ENCODE peak calls at places on chromosomes 11 and 22, in four cellular contexts. P is A673, N is NCI-H1694 treated with DMSO at 0.1 percent for 48 hours, C is T-helper 2 cell. S is an unnamed sample.

GRCh38 chr22:31279821-31280496 is 12.3 kb downstream of the PIK3IP1 start:
- DNase-seq in P (no peak), N (no peak), C (no peak), S (no peak)

GRCh38 chr11:108854366-108854765 is 189.5 kb downstream of the DDX10 start:
- DNase-seq in P (no peak), N (no peak), C (no peak), S (no peak)

GRCh38 chr22:26406118-26406517 is 22.9 kb upstream of the ASPHD2 start:
- DNase-seq in P (no peak), N (no peak), C (no peak), S (peak; percentile 32)

GRCh38 chr11:76654310-76654851 is 16.2 kb downstream of the LRRC32 start:
- DNase-seq in P (no peak), N (no peak), C (no peak), S (no peak)

GRCh38 chr11:113874096-113874919 is 1.1 kb downstream of the USP28 start:
- DNase-seq in P (peak; percentile 38), N (no peak), C (no peak), S (no peak)

GRCh38 chr22:20238567-20239062 is 29.5 kb downstream of the RTN4R start:
- DNase-seq in P (peak; percentile 64), N (peak; percentile 59), C (peak; percentile 23), S (peak; percentile 83)

GRCh38 chr11:117072517-117073218 is 25.6 kb downstream of the SIK3 start:
- DNase-seq in P (peak; percentile 86), N (no peak), C (no peak), S (peak; percentile 27)

GRCh38 chr11:64611961-64612646 is 21.1 kb downstream of the SLC22A12 start:
- DNase-seq in P (no peak), N (no peak), C (no peak), S (no peak)

GRCh38 chr11:57154718-57155117 is 27.0 kb upstream of the LRRC55 start:
- DNase-seq in P (no peak), N (no peak), C (no peak), S (no peak)

GRCh38 chr11:130760515-130761125 is 155.7 kb downstream of the SNX19 start:
- DNase-seq in P (no peak), N (no peak), C (no peak), S (no peak)

GRCh38 chr11:32334822-32335221 is 100.5 kb downstream of the WT1 start:
- DNase-seq in P (peak; percentile 82), N (no peak), C (no peak), S (peak; percentile 21)

GRCh38 chr11:9565822-9566560 is 7.5 kb upstream of the WEE1 start:
- DNase-seq in P (peak; percentile 91), N (no peak), C (no peak), S (peak; percentile 99)

GRCh38 chr22:36304429-36304828 is 51.5 kb downstream of the APOL1 start:
- DNase-seq in P (no peak), N (no peak), C (no peak), S (no peak)

GRCh38 chr22:47626428-47627390 is 864.3 kb downstream of the TBC1D22A start:
- DNase-seq in P (no peak), N (peak; percentile 24), C (no peak), S (peak; percentile 25)

GRCh38 chr11:47233989-47234668 is 14.5 kb downstream of the ACP2 start:
- DNase-seq in P (peak; percentile 75), N (no peak), C (no peak), S (peak; percentile 82)

GRCh38 chr11:8038393-8038792 is 42.6 kb upstream of the TUB start:
- DNase-seq in P (no peak), N (no peak), C (no peak), S (peak; percentile 50)

GRCh38 chr22:43789452-43789851 is 22.7 kb downstream of the EFCAB6 start:
- DNase-seq in P (peak; percentile 19), N (peak; percentile 11), C (no peak), S (peak; percentile 58)

GRCh38 chr22:48488611-48489456 is 1338.8 kb downstream of the BRD1 start:
- DNase-seq in P (peak; percentile 57), N (peak; percentile 6), C (no peak), S (no peak)

GRCh38 chr11:67504023-67504949 is 877 bp downstream of the PITPNM1 start:
- DNase-seq in P (peak; percentile 45), N (no peak), C (peak; percentile 33), S (peak; percentile 86)

GRCh38 chr11:102306817-102307814 is 10.2 kb upstream of the BIRC3 start:
- DNase-seq in P (peak; percentile 43), N (no peak), C (peak; percentile 50), S (peak; percentile 43)

GRCh38 chr11:68392822-68393221 is 67.7 kb upstream of the PPP6R3 start:
- DNase-seq in P (no peak), N (no peak), C (no peak), S (no peak)

GRCh38 chr11:28679795-28680194 is 571.6 kb downstream of the METTL15 start:
- DNase-seq in P (no peak), N (no peak), C (no peak), S (no peak)

GRCh38 chr22:37243402-37244113 is 511 bp downstream of the RAC2 start:
- DNase-seq in P (no peak), N (no peak), C (no peak), S (no peak)

GRCh38 chr11:106473089-106473722 is 395.7 kb downstream of the AASDHPPT start:
- DNase-seq in P (no peak), N (peak; percentile 34), C (no peak), S (peak; percentile 34)

GRCh38 chr22:39170825-39171622 is 18.5 kb upstream of the CBX7 start:
- DNase-seq in P (peak; percentile 84), N (peak; percentile 10), C (peak; percentile 74), S (peak; percentile 84)

GRCh38 chr11:118785362-118785761 is 5.6 kb downstream of the DDX6 start:
- DNase-seq in P (peak; percentile 46), N (no peak), C (no peak), S (no peak)

GRCh38 chr22:41841085-41841712 is 8.3 kb downstream of the SREBF2 start:
- DNase-seq in P (no peak), N (no peak), C (no peak), S (peak; percentile 45)

GRCh38 chr11:80118071-80118470 is 677.2 kb upstream of the TENM4 start:
- DNase-seq in P (no peak), N (no peak), C (no peak), S (peak; percentile 57)

S was measured in NCI-H69.